ENCODE peak calls at places on chromosome 10, in seven cellular contexts. J is OCI-LY7, I is AG09309, L is fibroblast of pulmonary artery, X is endothelial cell, C is BE2C, P is sigmoid colon. A is an unnamed sample.

GRCh38 chr10:127872011-127872741 is 20.6 kb downstream of the CLRN3 start:
- DNase-seq in J (no peak), I (no peak), L (peak; percentile 75), X (no peak), C (no peak), P (no peak), A (no peak)

GRCh38 chr10:97182327-97182990 is 3.3 kb downstream of the SLIT1 start:
- DNase-seq in J (no peak), I (no peak), L (no peak), X (no peak), C (no peak), P (no peak), A (no peak)

GRCh38 chr10:88187472-88187871 is 324.0 kb downstream of the PTEN start:
- DNase-seq in J (no peak), I (no peak), L (no peak), X (no peak), C (no peak), P (no peak), A (no peak)

GRCh38 chr10:787933-788651 is 98.6 kb upstream of the DIP2C start:
- DNase-seq in J (no peak), I (no peak), L (peak; percentile 61), X (no peak), C (no peak), P (peak; percentile 62), A (no peak)

GRCh38 chr10:71694567-71694968 is 25.0 kb downstream of the C10orf105 start:
- DNase-seq in J (peak; percentile 95), I (no peak), L (no peak), X (no peak), C (no peak), P (no peak), A (no peak)

GRCh38 chr10:69644658-69645295 is 14.7 kb downstream of the FAM241B start:
- DNase-seq in J (peak; percentile 39), I (no peak), L (peak; percentile 65), X (peak; percentile 79), C (peak; percentile 75), P (peak; percentile 65), A (peak; percentile 87)

GRCh38 chr10:31774291-31774900 is 154.2 kb downstream of the ARHGAP12 start:
- DNase-seq in J (no peak), I (no peak), L (no peak), X (no peak), C (peak; percentile 51), P (no peak), A (no peak)

GRCh38 chr10:97497572-97498075 is 598 bp downstream of the MMS19 start:
- DNase-seq in J (peak; percentile 84), I (peak; percentile 32), L (peak; percentile 79), X (peak; percentile 64), C (peak; percentile 85), P (peak; percentile 94), A (peak; percentile 86)

GRCh38 chr10:69045441-69046300 is 42.2 kb upstream of the SRGN start:
- DNase-seq in J (no peak), I (peak; percentile 80), L (peak; percentile 84), X (no peak), C (no peak), P (no peak), A (no peak)

GRCh38 chr10:111076682-111077661 is at the start of gene ADRA2A:
- DNase-seq in J (no peak), I (no peak), L (peak; percentile 37), X (peak; percentile 60), C (peak; percentile 82), P (no peak), A (peak; percentile 69)

GRCh38 chr10:133481657-133482056 is 27.9 kb downstream of the SCART1 start:
- DNase-seq in J (no peak), I (no peak), L (no peak), X (no peak), C (no peak), P (no peak), A (no peak)

GRCh38 chr10:114343623-114344306 is 60.5 kb downstream of the AFAP1L2 start:
- DNase-seq in J (no peak), I (no peak), L (no peak), X (no peak), C (no peak), P (no peak), A (no peak)

GRCh38 chr10:104612577-104613205 is 28.4 kb upstream of the SORCS3 start:
- DNase-seq in J (no peak), I (no peak), L (no peak), X (no peak), C (no peak), P (no peak), A (no peak)

GRCh38 chr10:109894516-109894915 is 28.8 kb downstream of the XPNPEP1 start:
- DNase-seq in J (no peak), I (peak; percentile 68), L (peak; percentile 95), X (no peak), C (no peak), P (peak; percentile 92), A (no peak)

GRCh38 chr10:90718185-90718584 is 139.7 kb downstream of the HTR7 start:
- DNase-seq in J (no peak), I (no peak), L (peak; percentile 23), X (no peak), C (no peak), P (no peak), A (no peak)
- TF ChIP-seq CTCF in J (no peak), I (peak; percentile 10), L (peak; percentile 25), X (no peak), C (no peak), P (no peak), A (no peak)

GRCh38 chr10:26860542-26861325 is at the start of gene ABI1:
- DNase-seq in J (peak; percentile 99), I (peak; percentile 95), L (peak; percentile 99), X (peak; percentile 98), C (peak; percentile 96), P (peak; percentile 99), A (peak; percentile 98)
- TF ChIP-seq CTCF in J (no peak), I (peak; percentile 67), L (peak; percentile 56), X (no peak), C (peak; percentile 69), P (peak; percentile 58), A (no peak)

GRCh38 chr10:77608281-77608680 is 29.3 kb downstream of the KCNMA1 start:
- DNase-seq in J (no peak), I (no peak), L (no peak), X (no peak), C (no peak), P (peak; percentile 46), A (no peak)

GRCh38 chr10:77604063-77604462 is 33.5 kb downstream of the KCNMA1 start:
- DNase-seq in J (no peak), I (no peak), L (no peak), X (no peak), C (no peak), P (peak; percentile 32), A (no peak)

GRCh38 chr10:77604941-77605351 is 32.7 kb downstream of the KCNMA1 start:
- DNase-seq in J (no peak), I (no peak), L (no peak), X (no peak), C (no peak), P (peak; percentile 65), A (no peak)

GRCh38 chr10:77605466-77605865 is 32.1 kb downstream of the KCNMA1 start:
- DNase-seq in J (no peak), I (no peak), L (no peak), X (peak; percentile 23), C (peak; percentile 60), P (peak; percentile 61), A (no peak)

DNA sequence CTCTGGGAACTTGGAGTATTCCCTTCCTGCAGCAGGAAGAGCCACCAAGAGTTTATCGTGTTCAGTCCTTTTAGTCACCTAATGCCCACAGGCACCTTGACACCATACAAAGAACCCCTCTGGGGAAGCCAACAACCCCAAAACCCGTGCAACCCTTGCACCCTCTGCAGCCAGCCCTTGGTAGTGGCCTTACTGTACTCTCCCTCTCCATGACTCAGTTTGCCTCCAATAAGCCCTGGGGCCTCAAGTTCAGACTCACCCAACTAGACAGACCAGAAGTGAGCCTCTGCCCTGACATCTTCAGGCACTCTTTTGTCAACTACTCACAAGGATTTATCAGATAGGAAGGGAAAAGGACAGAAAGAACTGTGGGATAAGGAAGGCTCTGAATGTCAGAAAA is 30.9 kb downstream of the KCNMA1 start:
- DNase-seq in J (no peak), I (no peak), L (no peak), X (no peak), C (no peak), P (peak; percentile 34), A (no peak)
- TF ChIP-seq CTCF in J (no peak), I (peak; percentile 33), L (no peak), X (no peak), C (no peak), P (no peak), A (no peak)

DNA sequence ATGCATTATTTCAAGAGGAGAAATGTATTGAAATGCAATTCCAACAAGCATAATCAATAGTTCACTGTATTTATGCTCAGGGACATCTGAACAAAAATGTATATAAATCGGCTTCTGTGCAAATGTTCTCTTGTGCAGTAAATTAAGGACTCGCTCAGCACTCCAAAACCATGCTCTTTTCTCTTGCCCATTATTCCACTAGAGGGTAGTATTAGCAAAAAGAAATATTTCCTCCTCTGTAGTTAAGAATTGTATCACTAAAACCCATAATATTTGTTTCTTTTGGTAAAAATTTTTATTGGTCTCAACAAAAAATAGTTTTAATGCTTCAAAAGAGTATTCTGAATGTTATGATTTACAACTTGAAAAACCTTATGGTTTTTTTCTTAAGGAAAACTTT is 803.1 kb downstream of the PCDH15 start:
- DNase-seq in J (no peak), I (no peak), L (no peak), X (no peak), C (no peak), P (no peak), A (no peak)
- TF ChIP-seq CTCF in J (peak; percentile 41), I (no peak), L (no peak), X (peak; percentile 46), C (peak; percentile 57), P (no peak), A (no peak)

DNA sequence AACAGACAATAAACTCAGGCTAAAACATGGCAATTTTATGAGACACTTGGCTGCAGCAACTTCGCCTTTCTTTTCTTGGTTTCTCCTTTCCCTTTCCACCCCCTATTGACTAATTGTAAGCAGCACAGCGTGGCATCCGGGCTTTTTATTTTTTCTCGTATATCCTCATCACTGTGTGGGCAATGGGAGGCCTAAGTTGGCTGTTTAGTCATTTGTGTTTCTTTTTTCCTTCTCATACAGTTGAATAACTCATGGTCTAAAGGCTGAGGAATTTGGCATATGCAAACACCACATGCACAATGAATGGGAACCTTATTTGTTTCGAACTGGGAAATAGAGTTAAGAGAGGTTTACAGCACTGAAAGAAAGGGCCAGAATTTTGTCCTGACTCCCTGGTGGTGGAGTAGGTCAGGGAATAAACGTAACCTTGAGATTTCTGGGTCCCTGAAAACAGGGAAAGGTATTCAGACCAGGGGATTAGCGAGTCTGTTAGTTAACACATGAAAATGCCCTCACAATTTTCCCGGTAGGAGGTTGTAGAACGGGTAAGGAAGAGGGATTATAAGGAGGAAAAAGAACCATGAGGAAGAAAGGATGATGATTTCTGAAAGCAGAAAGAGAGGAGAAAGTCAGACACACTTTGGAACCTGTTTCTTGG is 858.3 kb downstream of the KCNMA1 start:
- DNase-seq in J (no peak), I (peak; percentile 72), L (no peak), X (no peak), C (no peak), P (no peak), A (no peak)
- TF ChIP-seq CTCF in J (no peak), I (peak; percentile 50), L (no peak), X (no peak), C (no peak), P (no peak), A (no peak)